ENCODE peak calls at places on chromosomes 16 and 17, in six cellular contexts. A is occipital lobe, T is MCF 10A, S is T-helper 1 cell, B is fibroblast of gingiva, R is AG04450. O is an unnamed sample.

GRCh38 chr17:57112994-57113393 is 27.9 kb downstream of the AKAP1 start:
- DNase-seq in A (no peak), T (no peak), S (no peak), B (no peak), R (no peak), O (no peak)

GRCh38 chr16:2786061-2786825 is 1.1 kb downstream of the PRSS33 start:
- DNase-seq in A (no peak), T (no peak), S (no peak), B (no peak), R (no peak), O (no peak)

GRCh38 chr17:29722411-29723198 is 99.9 kb upstream of the CORO6 start:
- DNase-seq in A (no peak), T (peak), S (no peak), B (peak), R (peak), O (peak)

GRCh38 chr17:42453544-42453943 is 5.1 kb upstream of the ATP6V0A1 start:
- DNase-seq in A (no peak), T (no peak), S (no peak), B (no peak), R (no peak), O (no peak)

GRCh38 chr16:6732166-6732565 is 600.5 kb upstream of the RBFOX1 start:
- DNase-seq in A (no peak), T (no peak), S (no peak), B (no peak), R (no peak), O (no peak)

GRCh38 chr16:27230562-27230991 is 27.3 kb downstream of the KDM8 start:
- DNase-seq in A (no peak), T (no peak), S (peak), B (no peak), R (no peak), O (no peak)

GRCh38 chr17:37706446-37706845 is 38.4 kb downstream of the HNF1B start:
- DNase-seq in A (no peak), T (no peak), S (no peak), B (no peak), R (no peak), O (no peak)

GRCh38 chr17:3575506-3575905 is 17.9 kb upstream of the TRPV3 start:
- DNase-seq in A (no peak), T (peak), S (no peak), B (peak), R (no peak), O (peak)

GRCh38 chr17:35255316-35255715 is 12.4 kb downstream of the SLFN5 start:
- DNase-seq in A (no peak), T (no peak), S (no peak), B (no peak), R (no peak), O (no peak)

GRCh38 chr16:2469399-2470233 is 1.5 kb upstream of the NTN3 start:
- DNase-seq in A (no peak), T (no peak), S (no peak), B (no peak), R (no peak), O (no peak)

GRCh38 chr17:39634384-39634871 is 2.5 kb upstream of the STARD3 start:
- DNase-seq in A (no peak), T (peak), S (no peak), B (peak), R (no peak), O (peak)

GRCh38 chr17:27540300-27541105 is 84.3 kb downstream of the KSR1 start:
- DNase-seq in A (no peak), T (peak), S (no peak), B (peak), R (peak), O (peak)

GRCh38 chr17:50345443-50346312 is at the start of gene XYLT2:
- DNase-seq in A (peak), T (peak), S (peak), B (peak), R (no peak), O (peak)

GRCh38 chr17:47872019-47872650 is 21.2 kb upstream of the SP6 start:
- DNase-seq in A (no peak), T (peak), S (no peak), B (no peak), R (no peak), O (no peak)

GRCh38 chr16:27221576-27222498 is 18.5 kb downstream of the KDM8 start:
- DNase-seq in A (no peak), T (no peak), S (no peak), B (peak), R (no peak), O (peak)

GRCh38 chr17:19652595-19652994 is 4.0 kb downstream of the ALDH3A2 start:
- DNase-seq in A (no peak), T (peak), S (no peak), B (peak), R (no peak), O (no peak)

GRCh38 chr16:85571813-85572619 is 41.1 kb upstream of the GSE1 start:
- DNase-seq in A (no peak), T (no peak), S (no peak), B (no peak), R (no peak), O (no peak)

GRCh38 chr17:73591278-73592078 is 52.8 kb downstream of the SDK2 start:
- DNase-seq in A (no peak), T (no peak), S (peak), B (no peak), R (no peak), O (no peak)

GRCh38 chr16:2971985-2972784 is 3.0 kb downstream of the PAQR4 start:
- DNase-seq in A (no peak), T (no peak), S (no peak), B (no peak), R (no peak), O (no peak)

O was measured in EH.